ENCODE peak calls at places on chromosome 14, in seven cellular contexts. H is AG09309; D is tibial nerve; K is CD4-positive, alpha-beta T cell; I is cardiac fibroblast; C is HepG2; F is H9. E is an unnamed sample.

GRCh38 chr14:75339059-75339458 is 60.4 kb downstream of the FOS start:
- DNase-seq in K (no peak), D (no peak), I (peak; percentile 72), C (no peak), F (no peak), H (peak; percentile 35), E (no peak)

GRCh38 chr14:46054526-46054925 is 597.1 kb downstream of the RPL10L start:
- DNase-seq in I (peak; percentile 63), D (no peak), H (peak; percentile 58), C (no peak), K (no peak), F (no peak), E (no peak)

GRCh38 chr14:101082036-101082435 is 178.5 kb upstream of the RTL1 start:
- DNase-seq in F (no peak), I (no peak), H (no peak), D (no peak), C (no peak), K (no peak), E (no peak)

GRCh38 chr14:96207686-96208085 is 3.0 kb downstream of the BDKRB2 start:
- DNase-seq in D (no peak), C (no peak), F (no peak), H (no peak), I (no peak), K (no peak), E (no peak)

GRCh38 chr14:94689218-94689984 is 77.2 kb downstream of the SERPINA3 start:
- DNase-seq in C (no peak), D (peak; percentile 30), H (no peak), F (peak; percentile 80), I (peak; percentile 55), K (peak; percentile 15), E (peak; percentile 4)

GRCh38 chr14:44657688-44658388 is 150.8 kb upstream of the FSCB start:
- DNase-seq in H (peak; percentile 5), I (peak; percentile 33), F (no peak), C (peak; percentile 4), D (no peak), K (no peak), E (no peak)

GRCh38 chr14:51643137-51643536 is 8.6 kb upstream of the FRMD6 start:
- DNase-seq in D (no peak), C (no peak), I (peak; percentile 84), H (peak; percentile 73), K (no peak), F (no peak), E (no peak)

GRCh38 chr14:104280902-104281767 is 142.7 kb downstream of the KIF26A start:
- DNase-seq in C (no peak), H (no peak), D (no peak), F (peak; percentile 20), K (no peak), I (no peak), E (no peak)

GRCh38 chr14:96205994-96206392 is 1.4 kb downstream of the BDKRB2 start:
- DNase-seq in I (no peak), F (no peak), K (no peak), H (no peak), D (no peak), C (no peak), E (no peak)

GRCh38 chr14:86961106-86961716 is 1031.8 kb downstream of the GALC start:
- DNase-seq in C (peak; percentile 9), I (peak; percentile 1), D (no peak), H (no peak), F (peak; percentile 40), K (no peak), E (no peak)

GRCh38 chr14:103711516-103712431 is 3.5 kb downstream of the XRCC3 start:
- DNase-seq in F (no peak), H (no peak), D (no peak), K (no peak), C (no peak), I (no peak), E (no peak)

GRCh38 chr14:25034803-25035681 is 14.9 kb downstream of the STXBP6 start:
- DNase-seq in H (no peak), K (no peak), F (no peak), I (no peak), D (no peak), C (peak; percentile 99), E (no peak)

GRCh38 chr14:104390221-104390931 is 189.2 kb upstream of the C14orf180 start:
- DNase-seq in H (no peak), K (no peak), I (no peak), D (no peak), F (peak; percentile 19), C (no peak), E (no peak)

GRCh38 chr14:68507544-68508081 is 285.3 kb downstream of the ZFP36L1 start:
- DNase-seq in H (no peak), C (no peak), I (no peak), F (no peak), D (no peak), K (peak; percentile 55), E (no peak)

GRCh38 chr14:25150934-25151790 is 101.2 kb upstream of the STXBP6 start:
- DNase-seq in H (peak; percentile 46), C (peak; percentile 72), F (no peak), D (no peak), I (peak; percentile 70), K (no peak), E (peak; percentile 14)

GRCh38 chr14:105632010-105632409 is 105.6 kb downstream of the TMEM121 start:
- DNase-seq in C (no peak), K (no peak), D (no peak), H (no peak), I (no peak), F (no peak), E (no peak)

GRCh38 chr14:95463173-95463901 is 53.1 kb downstream of the SYNE3 start:
- DNase-seq in I (no peak), C (no peak), K (peak; percentile 57), H (no peak), D (no peak), F (no peak), E (no peak)

GRCh38 chr14:44846232-44846824 is 115.4 kb downstream of the KLHL28 start:
- DNase-seq in D (no peak), K (no peak), H (peak; percentile 8), I (peak; percentile 67), C (peak; percentile 27), F (no peak), E (peak; percentile 16)

GRCh38 chr14:99029150-99029915 is 242.7 kb downstream of the BCL11B start:
- DNase-seq in I (no peak), C (no peak), F (no peak), D (no peak), H (no peak), K (no peak), E (no peak)

GRCh38 chr14:29222671-29223268 is 456.2 kb downstream of the FOXG1 start:
- DNase-seq in H (no peak), D (no peak), C (peak; percentile 63), K (no peak), I (peak; percentile 77), F (peak; percentile 26), E (no peak)

GRCh38 chr14:58955294-58955821 is 233.1 kb upstream of the DAAM1 start:
- DNase-seq in H (no peak), F (no peak), D (no peak), I (no peak), C (no peak), K (no peak), E (no peak)

GRCh38 chr14:99809376-99809775 is 16.2 kb downstream of the EML1 start:
- DNase-seq in F (no peak), H (peak; percentile 94), D (peak; percentile 45), K (no peak), I (peak; percentile 61), C (no peak), E (peak; percentile 75)

GRCh38 chr14:73887116-73887490 is 444 bp downstream of the ZNF410 start:
- DNase-seq in H (no peak), D (no peak), I (no peak), C (peak; percentile 25), F (no peak), K (no peak), E (no peak)

GRCh38 chr14:94918896-94919295 is 149.0 kb upstream of the GSC start:
- DNase-seq in C (no peak), H (no peak), F (no peak), D (no peak), K (no peak), I (no peak), E (no peak)

GRCh38 chr14:60266021-60266937 is 17.3 kb downstream of the PPM1A start:
- DNase-seq in D (no peak), H (no peak), I (peak; percentile 48), K (no peak), F (no peak), C (peak; percentile 27), E (no peak)

GRCh38 chr14:53151867-53152626 is 1.1 kb downstream of the DDHD1 start:
- DNase-seq in D (peak; percentile 24), C (peak; percentile 29), I (peak; percentile 54), F (peak; percentile 41), K (peak; percentile 57), H (no peak), E (no peak)

GRCh38 chr14:101196795-101197590 is 293.5 kb upstream of the RTL1 start:
- DNase-seq in H (no peak), C (no peak), D (no peak), K (no peak), F (peak; percentile 74), I (no peak), E (no peak)

GRCh38 chr14:92382677-92383076 is 59.7 kb downstream of the SLC24A4 start:
- DNase-seq in F (no peak), K (no peak), D (no peak), H (no peak), C (no peak), I (peak; percentile 8), E (no peak)
- TF ChIP-seq CTCF in F (peak; percentile 64), K (no peak), D (no peak), H (peak; percentile 58), C (peak; percentile 14), I (peak; percentile 15), E (peak; percentile 35)

GRCh38 chr14:54493293-54493692 is 4.5 kb upstream of the GMFB start:
- DNase-seq in C (no peak), I (no peak), K (no peak), F (peak; percentile 78), H (no peak), D (no peak), E (no peak)
- TF ChIP-seq CTCF in C (peak; percentile 27), I (no peak), K (no peak), F (peak; percentile 47), H (no peak), D (no peak), E (no peak)

DNA sequence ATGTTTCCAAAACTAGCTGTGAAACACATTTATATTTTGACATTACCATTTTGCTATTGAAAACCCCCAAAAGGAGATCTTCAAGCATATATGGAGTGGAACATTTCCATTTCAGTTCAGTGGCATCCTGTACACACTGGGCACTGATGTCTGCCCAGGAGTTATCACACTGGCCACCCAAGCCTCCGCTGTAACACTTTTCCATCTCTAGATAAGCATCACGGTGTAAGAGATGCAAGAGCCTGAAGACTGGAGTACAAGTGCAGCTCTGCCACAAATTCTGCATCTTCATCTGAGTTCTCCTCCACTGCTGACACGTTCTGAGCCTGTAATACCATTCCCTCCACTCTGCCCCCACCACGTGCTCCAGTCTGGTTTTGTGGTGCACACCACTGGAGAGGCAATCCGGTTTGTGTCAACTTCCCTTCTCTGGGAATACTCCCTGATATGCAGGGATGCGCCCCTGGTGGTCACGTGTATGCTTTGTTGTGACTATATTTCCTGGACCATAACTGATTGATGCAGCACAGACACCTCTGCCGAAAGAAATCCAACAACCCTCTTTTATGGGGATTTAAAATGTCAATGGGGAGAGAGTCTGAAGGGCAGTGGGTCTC is 12.7 kb downstream of the SPTLC2 start:
- DNase-seq in C (peak; percentile 24), K (no peak), D (no peak), I (no peak), F (no peak), H (no peak), E (no peak)
- TF ChIP-seq CTCF in C (peak; percentile 39), K (peak; percentile 28), D (no peak), I (peak; percentile 25), F (peak; percentile 40), H (no peak), E (peak; percentile 28)

GRCh38 chr14:66395300-66395699 is 90.9 kb upstream of the CCDC196 start:
- DNase-seq in C (no peak), K (no peak), I (no peak), D (no peak), F (no peak), H (no peak), E (no peak)
- TF ChIP-seq CTCF in C (no peak), K (no peak), I (no peak), D (no peak), F (peak; percentile 19), H (no peak), E (no peak)

E was measured in AG09319.